ENCODE peak calls at places on chromosome 2, in seven cellular contexts. One of them, this sample, is unnamed.
A peak's percentile ranks its signal among the peaks of the same experiment; 100 is the strongest.

GRCh38 chr2:45009303-45009927 is at the start of gene SIX2:
- DNase-seq in fibroblast of the aortic adventitia: peak; percentile 97
- DNase-seq in T47D: peak; percentile 98
- DNase-seq in LoVo: peak; percentile 15
- DNase-seq in midbrain: peak; percentile 0
- DNase-seq in G401: peak; percentile 2
- DNase-seq in activated effector memory CD4-positive, alpha-beta T cell treated with anti-CD3 and anti-CD28 coated beads, Interleukin-2, amount 50 U/mL, for 16 hours: no peak
- DNase-seq in this sample: peak; percentile 99

GRCh38 chr2:72841462-72842125 is 15.8 kb upstream of the EXOC6B start:
- DNase-seq in fibroblast of the aortic adventitia: no peak
- DNase-seq in T47D: no peak
- DNase-seq in midbrain: no peak
- DNase-seq in G401: no peak
- DNase-seq in LoVo: no peak
- DNase-seq in activated effector memory CD4-positive, alpha-beta T cell treated with anti-CD3 and anti-CD28 coated beads, Interleukin-2, amount 50 U/mL, for 16 hours: no peak
- DNase-seq in this sample: no peak

GRCh38 chr2:45237850-45238542 is 228.7 kb upstream of the SIX2 start:
- DNase-seq in T47D: no peak
- DNase-seq in G401: no peak
- DNase-seq in activated effector memory CD4-positive, alpha-beta T cell treated with anti-CD3 and anti-CD28 coated beads, Interleukin-2, amount 50 U/mL, for 16 hours: no peak
- DNase-seq in fibroblast of the aortic adventitia: peak; percentile 99
- DNase-seq in LoVo: peak; percentile 85
- DNase-seq in midbrain: no peak
- DNase-seq in this sample: peak; percentile 100

GRCh38 chr2:132729572-132729971 is 59.6 kb upstream of the LYPD1 start:
- DNase-seq in T47D: no peak
- DNase-seq in fibroblast of the aortic adventitia: no peak
- DNase-seq in activated effector memory CD4-positive, alpha-beta T cell treated with anti-CD3 and anti-CD28 coated beads, Interleukin-2, amount 50 U/mL, for 16 hours: no peak
- DNase-seq in G401: no peak
- DNase-seq in midbrain: no peak
- DNase-seq in LoVo: no peak
- DNase-seq in this sample: no peak

GRCh38 chr2:214104219-214104618 is 306.6 kb upstream of the VWC2L start:
- DNase-seq in activated effector memory CD4-positive, alpha-beta T cell treated with anti-CD3 and anti-CD28 coated beads, Interleukin-2, amount 50 U/mL, for 16 hours: no peak
- DNase-seq in LoVo: no peak
- DNase-seq in midbrain: no peak
- DNase-seq in T47D: no peak
- DNase-seq in fibroblast of the aortic adventitia: no peak
- DNase-seq in G401: no peak
- DNase-seq in this sample: peak; percentile 22

GRCh38 chr2:129248183-129248582 is 731.3 kb upstream of the RAB6C start:
- DNase-seq in activated effector memory CD4-positive, alpha-beta T cell treated with anti-CD3 and anti-CD28 coated beads, Interleukin-2, amount 50 U/mL, for 16 hours: no peak
- DNase-seq in midbrain: no peak
- DNase-seq in G401: no peak
- DNase-seq in LoVo: no peak
- DNase-seq in fibroblast of the aortic adventitia: no peak
- DNase-seq in T47D: no peak
- DNase-seq in this sample: no peak

GRCh38 chr2:143177081-143177786 is 48.0 kb downstream of the ARHGAP15 start:
- DNase-seq in G401: no peak
- DNase-seq in LoVo: no peak
- DNase-seq in midbrain: no peak
- DNase-seq in T47D: no peak
- DNase-seq in activated effector memory CD4-positive, alpha-beta T cell treated with anti-CD3 and anti-CD28 coated beads, Interleukin-2, amount 50 U/mL, for 16 hours: no peak
- DNase-seq in fibroblast of the aortic adventitia: no peak
- DNase-seq in this sample: no peak

GRCh38 chr2:168246483-168247340 is 683 bp downstream of the STK39 start:
- DNase-seq in LoVo: peak; percentile 66
- DNase-seq in activated effector memory CD4-positive, alpha-beta T cell treated with anti-CD3 and anti-CD28 coated beads, Interleukin-2, amount 50 U/mL, for 16 hours: peak; percentile 93
- DNase-seq in G401: peak; percentile 48
- DNase-seq in fibroblast of the aortic adventitia: peak; percentile 59
- DNase-seq in T47D: peak; percentile 59
- DNase-seq in midbrain: peak; percentile 84
- DNase-seq in this sample: peak; percentile 65